ENCODE peak calls at places on chromosomes 16 and 17, in ten cellular contexts. R is A549, T is ascending aorta, Q is NCI-H460, W is SK-N-SH, A is RCC 7860, S is small intestine, B is right atrium auricular region, X is amniotic stem cell, V is type B pancreatic cell. C is an unnamed sample.

GRCh38 chr16:27461483-27462171 is 59.7 kb downstream of the IL21R start:
- DNase-seq in R (no peak), T (no peak), Q (peak; percentile 8), S (no peak), V (no peak), A (no peak), B (no peak), W (no peak), X (no peak), C (peak; percentile 27)

GRCh38 chr17:57091186-57091618 is 6.2 kb downstream of the AKAP1 start:
- DNase-seq in X (no peak), S (no peak), T (peak; percentile 57), R (no peak), A (no peak), Q (no peak), V (no peak), W (no peak), B (peak; percentile 77), C (no peak)

GRCh38 chr17:2044263-2044894 is 2.6 kb downstream of the OVCA2 start:
- DNase-seq in R (no peak), A (no peak), B (no peak), V (no peak), Q (no peak), W (no peak), X (no peak), T (no peak), S (no peak), C (no peak)

GRCh38 chr16:47460755-47461597 is at the start of the genes ITFG1 and PHKB:
- DNase-seq in R (peak; percentile 56), V (peak; percentile 94), A (peak; percentile 80), W (peak; percentile 93), S (peak; percentile 89), X (peak; percentile 79), Q (peak; percentile 80), T (peak; percentile 69), B (peak; percentile 86), C (peak; percentile 60)

GRCh38 chr17:31266042-31266441 is 31.0 kb downstream of the OMG start:
- DNase-seq in R (no peak), X (no peak), Q (no peak), T (no peak), A (no peak), B (no peak), S (no peak), W (no peak), V (no peak), C (no peak)

GRCh38 chr16:22321340-22322001 is 24.3 kb downstream of the POLR3E start:
- DNase-seq in B (peak; percentile 72), R (peak; percentile 72), T (no peak), W (peak; percentile 84), X (peak; percentile 34), Q (peak; percentile 49), V (peak; percentile 75), S (peak; percentile 71), A (peak; percentile 68), C (peak; percentile 63)

GRCh38 chr16:29126057-29126494 is 141.2 kb downstream of the LAT start:
- DNase-seq in V (no peak), W (no peak), A (no peak), B (no peak), R (no peak), T (no peak), Q (no peak), S (no peak), X (no peak), C (no peak)

GRCh38 chr16:86566966-86567700 is 504 bp downstream of the FOXC2 start:
- DNase-seq in A (no peak), V (no peak), S (no peak), Q (no peak), R (no peak), W (no peak), X (peak; percentile 51), B (no peak), T (no peak), C (no peak)

GRCh38 chr17:41917192-41917591 is 1.6 kb downstream of the ACLY start:
- DNase-seq in W (no peak), V (no peak), R (no peak), S (peak; percentile 19), B (no peak), A (peak; percentile 64), Q (no peak), X (no peak), T (no peak), C (no peak)

GRCh38 chr17:16407911-16408588 is 7.3 kb upstream of the TRPV2 start:
- DNase-seq in Q (no peak), B (peak; percentile 76), V (no peak), R (no peak), S (peak; percentile 58), W (peak; percentile 76), A (no peak), T (no peak), X (no peak), C (no peak)

GRCh38 chr17:27502526-27503324 is 46.5 kb downstream of the KSR1 start:
- DNase-seq in Q (no peak), R (no peak), A (peak; percentile 11), B (no peak), W (no peak), T (no peak), V (no peak), X (peak; percentile 18), S (no peak), C (no peak)

GRCh38 chr17:19344311-19345066 is 18.0 kb downstream of the B9D1 start:
- DNase-seq in W (no peak), Q (no peak), V (peak; percentile 66), R (no peak), T (peak; percentile 5), B (no peak), S (no peak), X (no peak), A (no peak), C (no peak)

GRCh38 chr17:59369026-59369724 is 37.7 kb downstream of the YPEL2 start:
- DNase-seq in T (no peak), W (no peak), S (no peak), Q (no peak), X (no peak), A (no peak), B (no peak), V (no peak), R (no peak), C (no peak)

GRCh38 chr16:23691483-23692189 is 12.9 kb downstream of the PLK1 start:
- DNase-seq in W (no peak), S (no peak), R (no peak), T (no peak), B (no peak), V (no peak), Q (no peak), X (no peak), A (peak; percentile 77), C (no peak)

GRCh38 chr17:61487161-61487654 is 35.0 kb downstream of the TBX4 start:
- DNase-seq in B (no peak), Q (no peak), W (peak; percentile 74), V (no peak), X (no peak), A (no peak), T (no peak), S (no peak), R (no peak), C (no peak)

GRCh38 chr17:28725660-28726395 is at the start of gene TLCD1:
- DNase-seq in V (peak; percentile 81), S (peak; percentile 64), T (no peak), A (peak; percentile 84), Q (peak; percentile 71), W (peak; percentile 92), B (peak; percentile 72), R (peak; percentile 92), X (peak; percentile 68), C (peak; percentile 80)